ENCODE peak calls at places on chromosomes 7 and 10, in four cellular contexts. W, P, A and S are unnamed samples.
A peak's percentile ranks its signal among the peaks of the same experiment; 100 is the strongest.

GRCh38 chr10:35306852-35307251 is 29.5 kb upstream of the CCNY start:
- DNase-seq in W (peak; percentile 41), P (peak; percentile 95), A (no peak), S (peak; percentile 80)

GRCh38 chr10:133372507-133372906 is 647 bp downstream of the ECHS1 start:
- DNase-seq in W (no peak), P (no peak), A (no peak), S (peak; percentile 90)

GRCh38 chr7:48312151-48312550 is 140.9 kb downstream of the ABCA13 start:
- DNase-seq in W (no peak), P (peak; percentile 22), A (no peak), S (no peak)

GRCh38 chr7:126026421-126027088 is 1096.9 kb upstream of the POT1 start:
- DNase-seq in W (no peak), P (peak; percentile 16), A (no peak), S (no peak)

GRCh38 chr7:108079291-108080057 is 50.7 kb downstream of the LAMB4 start:
- DNase-seq in W (peak; percentile 93), P (peak; percentile 23), A (no peak), S (peak; percentile 87)

GRCh38 chr10:71578069-71578468 is 141.5 kb downstream of the C10orf105 start:
- DNase-seq in W (no peak), P (no peak), A (no peak), S (peak; percentile 9)

GRCh38 chr7:2715341-2716231 is 27.6 kb downstream of the AMZ1 start:
- DNase-seq in W (no peak), P (no peak), A (peak; percentile 59), S (peak; percentile 77)

GRCh38 chr7:150451097-150451793 is 815 bp downstream of the GIMAP8 start:
- DNase-seq in W (no peak), P (no peak), A (peak; percentile 83), S (no peak)

GRCh38 chr7:20354825-20355466 is 24.2 kb downstream of the ITGB8 start:
- DNase-seq in W (no peak), P (no peak), A (no peak), S (no peak)

GRCh38 chr7:39609084-39609461 is 14.3 kb upstream of the RALA start:
- DNase-seq in W (peak; percentile 74), P (peak; percentile 74), A (no peak), S (peak; percentile 88)

GRCh38 chr10:48609899-48610584 is 5.2 kb upstream of the ARHGAP22 start:
- DNase-seq in W (no peak), P (no peak), A (no peak), S (peak; percentile 75)

GRCh38 chr10:132548106-132548823 is 10.7 kb downstream of the INPP5A start:
- DNase-seq in W (no peak), P (no peak), A (no peak), S (no peak)

GRCh38 chr10:86952106-86952505 is 5.3 kb downstream of the MMRN2 start:
- DNase-seq in W (no peak), P (no peak), A (no peak), S (no peak)

GRCh38 chr10:104120061-104120460 is 1.9 kb upstream of the SFR1 start:
- DNase-seq in W (no peak), P (peak; percentile 89), A (no peak), S (no peak)

GRCh38 chr7:87702326-87702725 is 74.1 kb downstream of the RUNDC3B start:
- DNase-seq in W (peak; percentile 47), P (peak; percentile 83), A (no peak), S (no peak)

GRCh38 chr7:95780665-95781064 is 8.3 kb downstream of the DYNC1I1 start:
- DNase-seq in W (no peak), P (no peak), A (no peak), S (no peak)

GRCh38 chr7:10577866-10578374 is 395.8 kb upstream of the PHF14 start:
- DNase-seq in W (no peak), P (no peak), A (no peak), S (no peak)

GRCh38 chr10:47440207-47440606 is 43.7 kb downstream of the ANXA8 start:
- DNase-seq in W (no peak), P (no peak), A (no peak), S (no peak)

GRCh38 chr7:24595671-24596418 is 22.6 kb downstream of the PALS2 start:
- DNase-seq in W (no peak), P (no peak), A (peak; percentile 22), S (no peak)

GRCh38 chr7:74246497-74246896 is 7.7 kb downstream of the RFC2 start:
- DNase-seq in W (no peak), P (no peak), A (no peak), S (no peak)

GRCh38 chr7:132750056-132750455 is 173.8 kb upstream of the PLXNA4 start:
- DNase-seq in W (no peak), P (no peak), A (no peak), S (no peak)

GRCh38 chr7:156529982-156530381 is 110.6 kb upstream of the RNF32 start:
- DNase-seq in W (no peak), P (no peak), A (no peak), S (no peak)

GRCh38 chr10:76429331-76429625 is 997.9 kb downstream of the LRMDA start:
- DNase-seq in W (no peak), P (no peak), A (no peak), S (peak; percentile 50)

GRCh38 chr7:158710651-158711102 is 6.1 kb upstream of the NCAPG2 start:
- DNase-seq in W (peak; percentile 92), P (peak; percentile 65), A (no peak), S (peak; percentile 88)

GRCh38 chr7:10739401-10739800 is 234.3 kb upstream of the PHF14 start:
- DNase-seq in W (no peak), P (no peak), A (no peak), S (no peak)

GRCh38 chr7:143265017-143265693 is 1.9 kb downstream of the GSTK1 start:
- DNase-seq in W (no peak), P (no peak), A (no peak), S (no peak)

GRCh38 chr10:106278385-106278784 is 886.1 kb downstream of the SORCS1 start:
- DNase-seq in W (no peak), P (no peak), A (no peak), S (no peak)
- TF ChIP-seq CTCF in W (no peak), P (no peak), A (no peak), S (no peak)

DNA sequence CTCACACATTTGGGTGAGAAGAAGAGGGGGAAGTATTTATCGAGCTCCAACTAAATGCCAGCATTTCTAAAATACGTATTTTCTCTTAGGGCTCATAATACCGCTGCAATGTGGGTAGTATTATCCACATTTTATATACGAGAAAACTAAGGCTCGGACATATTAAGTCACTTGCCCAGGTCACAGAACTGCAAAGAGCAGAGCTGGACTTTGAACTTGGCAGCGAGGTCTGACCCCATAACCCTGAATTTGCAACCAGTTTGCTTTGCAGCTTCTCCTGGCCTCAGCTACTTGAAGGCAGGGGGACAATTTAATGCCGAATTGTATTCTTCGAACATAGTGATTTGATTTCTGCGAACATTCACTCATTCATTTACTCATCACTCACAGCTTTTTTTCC is 7.2 kb downstream of the ABLIM1 start:
- DNase-seq in W (no peak), P (no peak), A (no peak), S (no peak)
- H3K79me2 ChIP-seq in W (no peaks in the 10 kb centered on the region), P (no peaks in the 10 kb centered on the region), A (no peaks in the 10 kb centered on the region), S (no peaks in the 10 kb centered on the region)

GRCh38 chr7:80957226-80957625 is 38.4 kb upstream of the SEMA3C start:
- DNase-seq in W (no peak), P (no peak), A (no peak), S (no peak)
- H3K4me2 ChIP-seq in W (no peak overlapping the region), P (no peak overlapping the region), A (no peak overlapping the region), S (no peak overlapping the region)

DNA sequence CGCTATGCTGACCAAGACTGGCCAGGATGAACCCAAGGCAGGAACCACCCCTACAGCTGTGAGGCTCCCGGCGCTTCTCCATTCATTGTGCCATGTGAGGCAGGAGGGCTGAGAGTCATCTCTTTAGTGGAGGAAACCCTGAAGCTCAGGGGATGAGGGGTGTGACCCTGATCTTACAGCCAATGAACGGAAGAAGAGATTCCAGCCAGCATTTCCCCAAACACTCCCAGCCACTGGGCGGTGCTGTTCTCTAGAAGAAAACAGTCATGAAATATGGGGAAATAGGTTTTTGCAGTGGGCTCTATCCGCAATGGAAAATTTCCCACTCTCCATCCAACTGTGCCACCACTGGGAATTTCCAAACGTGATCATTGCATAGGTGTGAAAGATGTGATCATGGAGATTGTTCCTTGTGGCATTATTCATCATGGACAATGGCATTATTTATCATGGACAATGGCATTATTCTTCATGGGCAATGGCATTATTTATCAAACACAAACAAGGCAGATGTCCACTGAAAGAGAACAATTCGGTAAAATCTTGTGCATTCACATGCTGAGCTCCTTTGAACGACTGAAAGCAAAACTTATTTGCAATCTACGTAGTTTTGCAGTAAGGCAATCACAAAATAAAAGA is 14.0 kb upstream of the SLC18A2 start:
- DNase-seq in W (no peak), P (peak; percentile 38), A (peak; percentile 7), S (peak; percentile 74)
- TF ChIP-seq CTCF in W (peak; percentile 30), P (peak; percentile 92), A (peak; percentile 41), S (peak; percentile 73)

DNA sequence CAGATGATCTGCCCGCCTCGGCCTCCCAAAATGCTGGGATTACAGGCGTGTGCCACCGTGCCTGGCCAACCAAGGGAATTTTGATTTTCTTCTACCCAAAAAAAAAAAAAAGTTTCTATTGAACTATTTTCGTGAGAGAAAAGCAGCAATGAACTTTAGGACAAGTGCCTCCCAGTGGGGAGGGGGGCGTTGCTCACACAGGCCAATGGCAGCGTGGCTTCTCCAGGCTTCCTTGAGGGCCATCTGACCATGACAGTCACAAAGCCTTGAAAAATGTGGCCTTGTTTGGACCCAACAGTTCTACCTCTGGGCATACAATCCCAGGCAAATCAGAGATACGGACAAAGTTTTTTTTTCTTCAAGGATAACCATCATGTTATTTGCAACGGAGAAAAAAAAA is 56.0 kb downstream of the TNRC18 start:
- DNase-seq in W (no peak), P (no peak), A (no peak), S (no peak)
- H3K79me2 ChIP-seq in W (peaks cover 72% of the 10 kb centered on the region), P (peaks cover 86% of the 10 kb centered on the region), A (peaks cover 56% of the 10 kb centered on the region), S (peaks cover 94% of the 10 kb centered on the region)

GRCh38 chr7:129123517-129123872 is 21.0 kb upstream of the TSPAN33 start:
- DNase-seq in W (no peak), P (no peak), A (no peak), S (no peak)
- H3K4me2 ChIP-seq in W (no peak overlapping the region), P (no peak overlapping the region), A (no peak overlapping the region), S (no peak overlapping the region)